ENCODE peak calls at places on chromosome X, in eight cellular contexts. K, D, W, I, V, C, H and X are unnamed samples.

GRCh38 chrX:108270739-108271396 is 167.4 kb downstream of the COL4A6 start:
- DNase-seq in W (no peak), K (no peak), H (peak), C (no peak), D (no peak), I (peak), V (peak), X (no peak)

GRCh38 chrX:30702736-30703135 is 49.5 kb downstream of the GK start:
- DNase-seq in V (peak), H (peak), I (peak), K (no peak), D (no peak), C (no peak), W (no peak), X (no peak)

GRCh38 chrX:81957900-81958545 is 756.1 kb downstream of the SH3BGRL start:
- DNase-seq in V (no peak), H (peak), W (no peak), I (peak), K (no peak), D (no peak), C (no peak), X (no peak)

GRCh38 chrX:2913118-2913517 is 16.0 kb downstream of the ARSD start:
- DNase-seq in C (no peak), W (no peak), D (no peak), K (no peak), I (no peak), H (no peak), V (no peak), X (no peak)

GRCh38 chrX:11770320-11770719 is 12.3 kb downstream of the MSL3 start:
- DNase-seq in C (no peak), V (peak), W (peak), H (peak), I (peak), D (peak), K (peak), X (peak)

GRCh38 chrX:13022926-13023325 is 21.5 kb downstream of the FAM9C start:
- DNase-seq in C (no peak), H (no peak), V (no peak), I (peak), K (no peak), W (no peak), D (peak), X (no peak)

GRCh38 chrX:39409246-39409917 is 608.1 kb downstream of the MID1IP1 start:
- DNase-seq in K (peak), D (no peak), I (peak), H (peak), W (no peak), V (no peak), C (no peak), X (no peak)

GRCh38 chrX:69163936-69164741 is 1.1 kb downstream of the PJA1 start:
- DNase-seq in K (peak), I (peak), D (peak), H (no peak), W (peak), C (peak), V (no peak), X (peak)

GRCh38 chrX:12304261-12304660 is 166.0 kb downstream of the FRMPD4 start:
- DNase-seq in H (peak), I (no peak), K (no peak), V (peak), W (no peak), D (no peak), C (no peak), X (no peak)

GRCh38 chrX:20471483-20471882 is 204.8 kb upstream of the RPS6KA3 start:
- DNase-seq in H (no peak), I (no peak), K (no peak), V (no peak), C (no peak), D (no peak), W (no peak), X (no peak)

GRCh38 chrX:11702965-11703631 is 37.4 kb upstream of the ARHGAP6 start:
- DNase-seq in C (no peak), D (no peak), V (no peak), K (no peak), H (no peak), W (no peak), I (no peak), X (no peak)

GRCh38 chrX:72003811-72004750 is 93.4 kb downstream of the NHSL2 start:
- DNase-seq in V (peak), C (no peak), D (no peak), I (peak), K (no peak), H (peak), W (peak), X (no peak)

GRCh38 chrX:107272431-107272921 is 66.1 kb downstream of the DNAAF6 start:
- DNase-seq in H (peak), D (no peak), W (no peak), I (no peak), V (no peak), K (peak), C (no peak), X (no peak)

GRCh38 chrX:7263961-7264360 is 116.0 kb upstream of the PUDP start:
- DNase-seq in C (no peak), I (no peak), D (no peak), V (no peak), H (peak), K (no peak), W (no peak), X (no peak)

GRCh38 chrX:11499076-11500044 is 166.4 kb downstream of the ARHGAP6 start:
- DNase-seq in K (no peak), W (no peak), V (peak), I (peak), H (peak), C (no peak), D (no peak), X (no peak)

GRCh38 chrX:139930923-139931645 is 1.8 kb downstream of the ATP11C start:
- DNase-seq in D (no peak), C (no peak), K (peak), V (peak), W (peak), H (no peak), I (peak), X (no peak)

GRCh38 chrX:19326567-19326966 is 17.2 kb upstream of the PDHA1 start:
- DNase-seq in D (no peak), H (no peak), K (no peak), W (no peak), I (no peak), V (no peak), C (no peak), X (no peak)

GRCh38 chrX:74009041-74009440 is 294.9 kb upstream of the ZCCHC13 start:
- DNase-seq in H (peak), W (no peak), D (no peak), K (no peak), C (no peak), V (no peak), I (peak), X (no peak)

GRCh38 chrX:10795721-10796120 is 175.3 kb upstream of the MID1 start:
- DNase-seq in V (peak), D (no peak), K (no peak), W (no peak), C (no peak), H (no peak), I (peak), X (no peak)

GRCh38 chrX:73855546-73855945 is 292.5 kb downstream of the CHIC1 start:
- DNase-seq in I (peak), C (peak), H (peak), K (peak), D (peak), W (peak), V (peak), X (peak)

GRCh38 chrX:19479458-19479857 is 35.9 kb downstream of the MAP3K15 start:
- DNase-seq in V (no peak), H (no peak), K (no peak), C (no peak), D (no peak), W (no peak), I (no peak), X (no peak)

GRCh38 chrX:121308276-121308805 is 260.9 kb downstream of the GLUD2 start:
- DNase-seq in K (peak), W (no peak), H (peak), C (no peak), I (peak), V (peak), D (peak), X (no peak)

GRCh38 chrX:32480019-32480418 is 731.3 kb downstream of the DMD start:
- DNase-seq in I (no peak), V (no peak), C (no peak), K (no peak), W (no peak), H (no peak), D (no peak), X (no peak)

GRCh38 chrX:19072372-19072771 is 49.9 kb downstream of the ADGRG2 start:
- DNase-seq in H (peak), C (no peak), K (no peak), D (no peak), V (no peak), W (no peak), I (no peak), X (no peak)

GRCh38 chrX:85897376-85898110 is 149.8 kb downstream of the CHM start:
- DNase-seq in V (no peak), W (no peak), I (no peak), K (no peak), C (no peak), H (no peak), D (no peak), X (no peak)

GRCh38 chrX:119617511-119618164 is 11.4 kb upstream of the NKRF start:
- DNase-seq in I (no peak), C (no peak), K (no peak), V (no peak), W (no peak), H (no peak), D (peak), X (no peak)

GRCh38 chrX:14027031-14027430 is 2.7 kb downstream of the GEMIN8 start:
- DNase-seq in C (no peak), K (peak), V (peak), D (no peak), W (peak), H (peak), I (peak), X (no peak)

GRCh38 chrX:20217279-20217678 is 49.4 kb downstream of the RPS6KA3 start:
- DNase-seq in V (peak), H (peak), D (no peak), K (no peak), I (peak), C (no peak), W (no peak), X (no peak)

GRCh38 chrX:37958493-37959211 is 47.7 kb upstream of the SYTL5 start:
- DNase-seq in H (peak), V (peak), K (no peak), I (peak), D (no peak), W (no peak), C (no peak), X (no peak)

GRCh38 chrX:38959736-38960534 is 158.7 kb downstream of the MID1IP1 start:
- DNase-seq in H (peak), D (no peak), W (no peak), I (no peak), C (no peak), K (no peak), V (peak), X (no peak)

GRCh38 chrX:124502144-124502543 is 155.8 kb downstream of the SH2D1A start:
- DNase-seq in W (no peak), D (no peak), V (no peak), K (no peak), C (no peak), H (no peak), I (no peak), X (no peak)

GRCh38 chrX:6292599-6292998 is 63.9 kb upstream of the NLGN4X start:
- DNase-seq in C (no peak), I (no peak), D (no peak), K (no peak), H (no peak), W (no peak), V (no peak), X (no peak)